ENCODE peak calls at places on chromosomes 12 and 14, in seven cellular contexts. W is right lobe of liver, X is choroid plexus epithelial cell, T is left ventricle myocardium inferior, V is BJ, U is Peyer's patch, G is AG09309. Y is an unnamed sample.
A peak's percentile ranks its signal among the peaks of the same experiment; 100 is the strongest.

GRCh38 chr12:89225808-89226368 is 126.4 kb downstream of the DUSP6 start:
- DNase-seq in W (no peak), X (peak; percentile 92), T (no peak), V (peak; percentile 76), U (no peak), G (peak; percentile 81), Y (peak; percentile 97)

GRCh38 chr14:72892879-72893635 is 844 bp downstream of the DPF3 start:
- DNase-seq in W (peak; percentile 52), X (peak; percentile 36), T (peak; percentile 26), V (no peak), U (peak; percentile 67), G (no peak), Y (no peak)

GRCh38 chr12:68805592-68806120 is 2.3 kb upstream of the MDM2 start:
- DNase-seq in W (no peak), X (no peak), T (no peak), V (no peak), U (no peak), G (no peak), Y (peak; percentile 51)

GRCh38 chr12:30286345-30286926 is 409.2 kb downstream of the IPO8 start:
- DNase-seq in W (no peak), X (peak; percentile 76), T (no peak), V (no peak), U (no peak), G (no peak), Y (peak; percentile 60)

GRCh38 chr14:58978336-58978735 is 210.1 kb upstream of the DAAM1 start:
- DNase-seq in W (no peak), X (peak; percentile 30), T (peak; percentile 64), V (peak; percentile 34), U (no peak), G (peak; percentile 43), Y (no peak)

GRCh38 chr14:93115920-93116675 is at the start of gene ITPK1:
- DNase-seq in W (peak; percentile 67), X (peak; percentile 42), T (peak; percentile 55), V (no peak), U (peak; percentile 78), G (no peak), Y (peak; percentile 34)

GRCh38 chr12:105580841-105581352 is 250.4 kb downstream of the C12orf75 start:
- DNase-seq in W (no peak), X (no peak), T (no peak), V (no peak), U (no peak), G (no peak), Y (no peak)

GRCh38 chr14:44720707-44721106 is 213.6 kb upstream of the FSCB start:
- DNase-seq in W (no peak), X (no peak), T (no peak), V (no peak), U (no peak), G (no peak), Y (no peak)

GRCh38 chr12:99619389-99620158 is 28.0 kb upstream of the GARIN6 start:
- DNase-seq in W (no peak), X (peak; percentile 12), T (no peak), V (no peak), U (no peak), G (peak; percentile 25), Y (peak; percentile 42)

GRCh38 chr12:120164293-120164692 is 30.2 kb downstream of the GCN1 start:
- DNase-seq in W (no peak), X (no peak), T (no peak), V (no peak), U (no peak), G (no peak), Y (no peak)

GRCh38 chr12:25677180-25677937 is 124.3 kb upstream of the LMNTD1 start:
- DNase-seq in W (no peak), X (no peak), T (no peak), V (no peak), U (no peak), G (no peak), Y (no peak)

GRCh38 chr14:68248481-68249255 is 429.1 kb downstream of the RAD51B start:
- DNase-seq in W (peak; percentile 23), X (peak; percentile 88), T (no peak), V (no peak), U (no peak), G (no peak), Y (peak; percentile 87)

GRCh38 chr12:113461666-113462065 is 10.0 kb downstream of the LHX5 start:
- DNase-seq in W (no peak), X (peak; percentile 26), T (no peak), V (no peak), U (no peak), G (no peak), Y (peak; percentile 23)

GRCh38 chr14:69999246-69999645 is 120.0 kb downstream of the SMOC1 start:
- DNase-seq in W (no peak), X (peak; percentile 99), T (no peak), V (no peak), U (no peak), G (no peak), Y (peak; percentile 76)

GRCh38 chr12:52321433-52321832 is 235 bp upstream of the KRT83 start:
- DNase-seq in W (no peak), X (no peak), T (no peak), V (no peak), U (peak; percentile 22), G (no peak), Y (no peak)

GRCh38 chr14:42110167-42110566 is 503.5 kb downstream of the LRFN5 start:
- DNase-seq in W (no peak), X (peak; percentile 62), T (no peak), V (no peak), U (no peak), G (peak; percentile 32), Y (peak; percentile 82)

GRCh38 chr14:69985456-69985855 is 106.2 kb downstream of the SMOC1 start:
- DNase-seq in W (no peak), X (peak; percentile 78), T (no peak), V (no peak), U (no peak), G (no peak), Y (peak; percentile 76)

GRCh38 chr12:54028324-54029201 is at the start of gene HOXC6:
- DNase-seq in W (no peak), X (no peak), T (no peak), V (no peak), U (no peak), G (no peak), Y (peak; percentile 89)

GRCh38 chr12:16198884-16199283 is 78.6 kb downstream of the SLC15A5 start:
- DNase-seq in W (no peak), X (no peak), T (no peak), V (no peak), U (no peak), G (no peak), Y (no peak)
- H3K4me3 ChIP-seq in W (no peak overlapping the region), X (no peak overlapping the region), T (no peak overlapping the region), V (no peak overlapping the region), U (no peak overlapping the region), G (no peak overlapping the region), Y (no peak overlapping the region)

GRCh38 chr12:55824726-55825125 is 4.7 kb downstream of the DNAJC14 start:
- DNase-seq in W (no peak), X (no peak), T (no peak), V (no peak), U (no peak), G (no peak), Y (no peak)
- H3K4me3 ChIP-seq in W (no peak overlapping the region), X (no peak overlapping the region), T (no peak overlapping the region), V (no peak overlapping the region), U (no peak overlapping the region), G (no peak overlapping the region), Y (no peak overlapping the region)

GRCh38 chr12:48882972-48883304 is 17.3 kb upstream of the RND1 start:
- DNase-seq in W (no peak), X (no peak), T (no peak), V (no peak), U (no peak), G (no peak), Y (no peak)
- H3K4me3 ChIP-seq in W (no peak overlapping the region), X (no peak overlapping the region), T (no peak overlapping the region), V (no peak overlapping the region), U (no peak overlapping the region), G (no peak overlapping the region), Y (no peak overlapping the region)

GRCh38 chr12:39442895-39443703 is at the start of gene KIF21A:
- DNase-seq in W (peak; percentile 94), X (peak; percentile 73), T (peak; percentile 87), V (peak; percentile 55), U (peak; percentile 96), G (peak; percentile 59), Y (peak; percentile 90)

GRCh38 chr12:39440101-39440500 is 2.8 kb downstream of the KIF21A start:
- DNase-seq in W (no peak), X (no peak), T (no peak), V (no peak), U (no peak), G (no peak), Y (no peak)

GRCh38 chr12:39441963-39442894 is 691 bp downstream of the KIF21A start:
- DNase-seq in W (peak; percentile 58), X (no peak), T (peak; percentile 36), V (no peak), U (peak; percentile 70), G (no peak), Y (peak; percentile 18)

GRCh38 chr12:39440781-39441180 is 2.1 kb downstream of the KIF21A start:
- DNase-seq in W (no peak), X (no peak), T (no peak), V (no peak), U (no peak), G (no peak), Y (no peak)

GRCh38 chr12:39441189-39441962 is 1.5 kb downstream of the KIF21A start:
- DNase-seq in W (no peak), X (no peak), T (no peak), V (no peak), U (no peak), G (no peak), Y (no peak)
- H3K4me3 ChIP-seq in W (peak overlapping the region; percentile 78), X (no peak overlapping the region), T (peak overlapping the region; percentile 84), V (no peak overlapping the region), U (peak overlapping the region; percentile 87), G (no peak overlapping the region), Y (peak overlapping the region; percentile 69)